ENCODE peak calls at places on chromosomes 4 and X, in six cellular contexts. S, V, D, O, H and Z are unnamed samples.
A peak's percentile ranks its signal among the peaks of the same experiment; 100 is the strongest.

GRCh38 chr4:1204286-1204827 is 32.0 kb upstream of the SPON2 start:
- DNase-seq in D (no peak), O (no peak), V (peak; percentile 20), H (no peak), S (no peak), Z (no peak)

GRCh38 chrX:397575-397974 is 10.9 kb upstream of the PPP2R3B start:
- DNase-seq in S (peak; percentile 33), O (no peak), V (no peak), D (no peak), H (peak; percentile 73), Z (no peak)

GRCh38 chrX:47597222-47597621 is 15.0 kb downstream of the TIMP1 start:
- DNase-seq in D (no peak), V (no peak), H (no peak), O (no peak), S (no peak), Z (no peak)

GRCh38 chrX:39309018-39309620 is 507.9 kb downstream of the MID1IP1 start:
- DNase-seq in O (peak; percentile 32), H (peak; percentile 3), V (no peak), D (no peak), S (no peak), Z (no peak)

GRCh38 chr4:77582716-77583115 is 22.9 kb upstream of the CXCL13 start:
- DNase-seq in S (no peak), D (no peak), V (no peak), H (peak; percentile 35), O (no peak), Z (no peak)

GRCh38 chrX:153966841-153967535 is 4.6 kb downstream of the HCFC1 start:
- DNase-seq in O (no peak), S (no peak), H (no peak), D (no peak), V (no peak), Z (no peak)

GRCh38 chrX:35786271-35786670 is 11.9 kb upstream of the MAGEB16 start:
- DNase-seq in V (no peak), D (no peak), S (no peak), H (no peak), O (no peak), Z (no peak)

GRCh38 chr4:534101-534575 is 35.1 kb downstream of the PIGG start:
- DNase-seq in V (no peak), S (no peak), O (no peak), H (no peak), D (no peak), Z (no peak)

GRCh38 chrX:120793098-120793497 is 82.6 kb downstream of the CT47B1 start:
- DNase-seq in V (no peak), H (no peak), D (no peak), O (no peak), S (no peak), Z (no peak)

GRCh38 chr4:100128338-100128737 is 61.9 kb downstream of the DDIT4L start:
- DNase-seq in H (no peak), V (no peak), S (no peak), O (no peak), D (no peak), Z (no peak)

GRCh38 chrX:132407704-132408103 is 81.1 kb downstream of the MBNL3 start:
- DNase-seq in H (no peak), S (no peak), O (no peak), V (no peak), D (no peak), Z (no peak)

GRCh38 chr4:71110499-71110898 is 117.0 kb downstream of the DCK start:
- DNase-seq in D (no peak), V (no peak), H (no peak), S (no peak), O (no peak), Z (no peak)

GRCh38 chr4:141884070-141884469 is 247.7 kb downstream of the IL15 start:
- DNase-seq in V (no peak), O (no peak), H (no peak), D (no peak), S (no peak), Z (no peak)

GRCh38 chr4:172982151-172982590 is 186.4 kb upstream of the GALNT7 start:
- DNase-seq in V (peak; percentile 40), D (peak; percentile 83), S (peak; percentile 92), H (peak; percentile 35), O (no peak), Z (no peak)

GRCh38 chr4:21901831-21902230 is 46.7 kb downstream of the KCNIP4 start:
- DNase-seq in O (no peak), H (peak; percentile 5), V (no peak), D (no peak), S (no peak), Z (no peak)

GRCh38 chr4:21901281-21901680 is 47.3 kb downstream of the KCNIP4 start:
- DNase-seq in H (no peak), V (no peak), O (no peak), S (no peak), D (no peak), Z (no peak)

GRCh38 chr4:21898101-21898500 is 50.5 kb downstream of the KCNIP4 start:
- DNase-seq in H (no peak), O (no peak), V (no peak), S (no peak), D (no peak), Z (no peak)

GRCh38 chr4:21896767-21897166 is 51.8 kb downstream of the KCNIP4 start:
- DNase-seq in S (no peak), H (no peak), V (no peak), O (no peak), D (no peak), Z (no peak)

DNA sequence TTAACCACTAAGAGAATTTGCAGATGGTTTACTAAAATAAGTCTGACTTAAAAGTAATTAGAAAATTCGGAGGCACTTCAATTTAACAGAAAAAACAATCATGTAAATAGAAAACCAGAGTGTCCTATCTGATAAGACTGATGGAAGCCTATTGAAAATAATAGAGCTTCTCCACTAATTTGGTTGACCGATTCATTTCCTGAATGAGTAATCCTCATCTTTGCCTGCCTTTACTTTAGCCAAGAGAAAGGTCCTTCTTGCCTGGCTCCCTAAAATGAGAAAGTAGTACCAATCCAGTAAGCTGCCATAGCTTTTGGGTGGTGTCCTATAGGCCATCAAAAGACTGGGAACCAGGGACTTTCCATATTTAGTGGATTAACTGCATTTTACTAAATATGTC is 48.4 kb downstream of the KCNIP4 start:
- DNase-seq in D (no peak), H (no peak), V (no peak), O (no peak), S (no peak), Z (no peak)
- TF ChIP-seq CTCF in D (no peak), H (no peak), V (no peak), O (no peak), S (no peak), Z (no peak)

DNA sequence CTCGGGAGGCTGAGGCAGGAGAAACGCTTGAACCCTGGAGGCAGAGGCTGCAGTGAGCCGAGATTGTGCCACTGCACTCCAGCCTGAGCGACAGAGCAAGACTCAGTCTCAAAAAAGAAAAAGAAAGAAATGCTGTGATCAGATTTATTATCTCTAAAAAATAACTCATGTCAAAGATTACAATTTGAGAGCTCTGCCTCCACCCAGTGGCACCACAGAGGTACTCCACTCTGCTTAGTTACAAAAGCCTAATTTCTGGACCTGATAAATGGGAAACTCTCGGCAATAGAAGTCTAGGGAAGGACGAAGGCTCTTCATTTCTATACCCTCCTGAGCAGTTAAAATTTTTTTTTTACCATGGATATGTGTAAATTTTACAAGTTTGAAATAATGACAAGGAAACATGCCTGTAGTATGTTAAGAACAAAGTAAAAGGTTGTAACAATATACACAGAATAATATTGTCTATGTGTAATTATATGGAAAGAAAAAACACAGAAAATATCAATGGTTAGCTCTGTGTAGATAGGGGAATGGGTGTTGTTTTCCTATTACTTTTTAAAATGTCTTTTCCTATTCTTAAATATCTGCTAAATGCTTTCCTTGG is 149.8 kb downstream of the STIM2 start:
- DNase-seq in H (peak; percentile 63), D (peak; percentile 54), V (peak; percentile 56), S (peak; percentile 87), O (peak; percentile 64), Z (no peak)
- TF ChIP-seq CTCF in H (peak; percentile 95), D (peak; percentile 74), V (peak; percentile 81), S (peak; percentile 87), O (peak; percentile 72), Z (peak; percentile 81)

DNA sequence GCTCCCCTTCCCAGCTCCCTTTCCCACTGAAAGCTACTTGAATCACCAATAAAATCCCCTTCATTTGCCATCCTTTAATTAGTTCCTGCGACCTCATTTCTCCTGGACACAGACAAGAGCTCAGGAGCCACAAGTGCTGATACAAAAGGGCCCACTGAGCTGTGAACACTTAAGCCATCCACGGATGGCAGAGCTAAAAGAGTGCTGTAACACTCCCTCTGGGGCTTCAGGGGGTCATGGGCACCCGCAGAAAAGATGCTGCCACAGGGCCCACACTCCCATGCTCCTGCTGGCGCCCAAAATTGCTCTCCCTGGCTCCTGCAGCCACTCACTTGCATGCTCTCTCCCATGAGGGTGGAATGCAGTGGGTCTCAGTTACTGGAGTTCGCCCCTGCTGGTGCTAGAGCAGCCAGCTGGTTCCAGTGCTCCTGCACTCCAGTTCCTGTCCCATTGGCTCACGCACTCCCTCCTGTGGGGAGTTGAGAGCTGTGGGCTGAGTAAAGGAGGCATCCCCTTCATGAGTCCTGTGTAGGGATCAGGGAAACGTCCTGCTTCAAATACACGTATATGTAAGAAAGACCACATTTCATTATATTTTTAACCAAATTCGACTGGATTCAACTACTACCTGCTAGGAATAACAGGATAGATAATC is 1291.0 kb downstream of the ARAP2 start:
- DNase-seq in S (no peak), O (no peak), H (no peak), V (no peak), D (no peak), Z (no peak)
- TF ChIP-seq CTCF in S (no peak), O (no peak), H (no peak), V (no peak), D (no peak), Z (no peak)

GRCh38 chrX:22748093-22748999 is 251.4 kb upstream of the DDX53 start:
- DNase-seq in V (peak; percentile 42), O (peak; percentile 23), D (peak; percentile 37), S (peak; percentile 65), H (peak; percentile 33), Z (peak; percentile 41)

GRCh38 chrX:22742174-22742573 is 257.6 kb upstream of the DDX53 start:
- DNase-seq in D (no peak), H (peak; percentile 72), V (no peak), S (peak; percentile 93), O (no peak), Z (no peak)

GRCh38 chrX:22740836-22741235 is 258.9 kb upstream of the DDX53 start:
- DNase-seq in O (no peak), V (no peak), D (no peak), S (no peak), H (no peak), Z (no peak)

GRCh38 chrX:22746081-22746480 is 253.7 kb upstream of the DDX53 start:
- DNase-seq in O (no peak), S (no peak), V (no peak), D (no peak), H (no peak), Z (no peak)
- TF ChIP-seq CTCF in O (no peak), S (no peak), V (no peak), D (no peak), H (no peak), Z (no peak)

GRCh38 chr4:5953003-5953951 is 60.4 kb upstream of the CRMP1 start:
- DNase-seq in H (no peak), D (no peak), S (no peak), V (no peak), O (no peak), Z (no peak)
- TF ChIP-seq CTCF in H (no peak), D (no peak), S (no peak), V (no peak), O (no peak), Z (no peak)